ENCODE peak calls at places on chromosomes 4 and X, in seven cellular contexts. W is A549; T is breast epithelium; G is cardiac muscle cell; Q is heart right ventricle; B is mucosa of descending colon; P is CD8-positive, alpha-beta T cell. C is an unnamed sample.

GRCh38 chrX:97030947-97031346 is 147.2 kb downstream of the RPA4 start:
- DNase-seq in W (no peak), T (no peak), G (no peak), Q (no peak), B (no peak), P (no peak), C (no peak)

GRCh38 chrX:124212622-124213021 is 119.8 kb upstream of the TEX13D start:
- DNase-seq in W (no peak), T (no peak), G (no peak), Q (no peak), B (no peak), P (peak), C (no peak)

GRCh38 chrX:26914232-26914631 is 548.9 kb downstream of the PPP4R3C start:
- DNase-seq in W (no peak), T (no peak), G (no peak), Q (no peak), B (no peak), P (no peak), C (no peak)

GRCh38 chr4:101201421-101201820 is 145.9 kb downstream of the PPP3CA start:
- DNase-seq in W (no peak), T (no peak), G (peak), Q (no peak), B (no peak), P (no peak), C (no peak)

GRCh38 chrX:152170621-152171020 is 32.2 kb upstream of the MAGEA10 start:
- DNase-seq in W (no peak), T (no peak), G (no peak), Q (peak), B (no peak), P (no peak), C (no peak)

GRCh38 chr4:108008721-108009120 is 19.0 kb downstream of the HADH start:
- DNase-seq in W (no peak), T (no peak), G (no peak), Q (no peak), B (no peak), P (no peak), C (no peak)

GRCh38 chrX:106415276-106415895 is 196.4 kb upstream of the RADX start:
- DNase-seq in W (no peak), T (no peak), G (peak), Q (no peak), B (no peak), P (no peak), C (no peak)

GRCh38 chr4:40316333-40316781 is 18.8 kb upstream of the CHRNA9 start:
- DNase-seq in W (no peak), T (no peak), G (no peak), Q (no peak), B (no peak), P (peak), C (peak)

GRCh38 chr4:94455081-94455480 is 3.3 kb downstream of the PDLIM5 start:
- DNase-seq in W (peak), T (peak), G (no peak), Q (peak), B (peak), P (no peak), C (no peak)

GRCh38 chrX:153806999-153807575 is 12.6 kb downstream of the SSR4 start:
- DNase-seq in W (no peak), T (no peak), G (no peak), Q (no peak), B (no peak), P (no peak), C (no peak)

GRCh38 chrX:44989995-44990770 is 117.2 kb downstream of the KDM6A start:
- DNase-seq in W (no peak), T (no peak), G (no peak), Q (no peak), B (no peak), P (no peak), C (no peak)

GRCh38 chr4:123578276-123579014 is 181.8 kb downstream of the SPRY1 start:
- DNase-seq in W (no peak), T (no peak), G (no peak), Q (no peak), B (no peak), P (no peak), C (no peak)

GRCh38 chr4:15420642-15421041 is 7.2 kb upstream of the C1QTNF7 start:
- DNase-seq in W (no peak), T (no peak), G (no peak), Q (no peak), B (no peak), P (no peak), C (no peak)

GRCh38 chr4:87353592-87353991 is 30.9 kb upstream of the HSD17B13 start:
- DNase-seq in W (no peak), T (no peak), G (peak), Q (peak), B (no peak), P (peak), C (no peak)
- TF ChIP-seq CTCF in W (peak), T (peak), G (peak), Q (peak), B (no peak), P (peak), C (no peak)

GRCh38 chr4:75654905-75655304 is 18.3 kb downstream of the G3BP2 start:
- DNase-seq in W (no peak), T (no peak), G (no peak), Q (no peak), B (no peak), P (peak), C (no peak)

GRCh38 chr4:75655562-75655961 is 17.6 kb downstream of the G3BP2 start:
- DNase-seq in W (no peak), T (no peak), G (no peak), Q (no peak), B (no peak), P (peak), C (no peak)

GRCh38 chr4:75659512-75660031 is 13.6 kb downstream of the G3BP2 start:
- DNase-seq in W (no peak), T (no peak), G (peak), Q (no peak), B (no peak), P (no peak), C (no peak)

GRCh38 chr4:75658881-75659280 is 14.3 kb downstream of the G3BP2 start:
- DNase-seq in W (no peak), T (no peak), G (no peak), Q (no peak), B (no peak), P (no peak), C (no peak)

GRCh38 chr4:75653845-75654503 is 19.2 kb downstream of the G3BP2 start:
- DNase-seq in W (peak), T (no peak), G (peak), Q (no peak), B (no peak), P (no peak), C (no peak)
- TF ChIP-seq CTCF in W (peak), T (no peak), G (peak), Q (peak), B (peak), P (no peak), C (peak)

DNA sequence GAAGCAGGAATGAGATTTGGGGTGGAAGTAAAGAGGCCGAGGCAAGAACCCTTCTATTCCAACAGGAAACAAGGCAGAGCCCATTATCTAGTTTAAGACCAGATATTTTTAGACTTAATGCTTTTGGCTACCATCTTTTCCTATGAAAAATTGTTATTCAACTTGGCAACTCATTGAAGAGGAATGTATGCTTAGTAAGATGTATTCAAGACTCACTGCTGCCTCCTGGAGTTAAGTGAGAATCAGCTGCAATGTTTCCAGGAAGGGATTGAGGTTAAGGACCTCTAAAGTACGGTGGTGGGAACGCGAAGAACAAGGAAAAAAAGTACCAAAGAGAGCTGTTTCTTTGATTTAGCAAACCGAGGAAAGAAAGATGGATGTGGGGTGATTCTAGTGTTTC is 89.1 kb downstream of the RAPGEF2 start:
- DNase-seq in W (peak), T (no peak), G (peak), Q (no peak), B (no peak), P (no peak), C (no peak)
- TF ChIP-seq CTCF in W (peak), T (no peak), G (peak), Q (peak), B (no peak), P (no peak), C (peak)

GRCh38 chrX:46386511-46386910 is 158.7 kb downstream of the ZNF674 start:
- DNase-seq in W (no peak), T (no peak), G (no peak), Q (no peak), B (no peak), P (no peak), C (no peak)
- TF ChIP-seq CTCF in W (peak), T (no peak), G (peak), Q (peak), B (no peak), P (no peak), C (peak)

GRCh38 chr4:112766422-112766821 is 129.5 kb downstream of the LARP7 start:
- DNase-seq in W (no peak), T (no peak), G (peak), Q (no peak), B (no peak), P (no peak), C (no peak)
- TF ChIP-seq CTCF in W (peak), T (no peak), G (peak), Q (peak), B (no peak), P (no peak), C (no peak)

GRCh38 chrX:145178268-145178667 is 69.0 kb upstream of the SPANXN1 start:
- DNase-seq in W (peak), T (no peak), G (no peak), Q (no peak), B (no peak), P (no peak), C (no peak)
- TF ChIP-seq CTCF in W (no peak), T (no peak), G (no peak), Q (no peak), B (no peak), P (no peak), C (no peak)

GRCh38 chrX:31331045-31331444 is 259.2 kb upstream of the FTHL17 start:
- DNase-seq in W (no peak), T (no peak), G (no peak), Q (no peak), B (no peak), P (no peak), C (no peak)
- TF ChIP-seq CTCF in W (no peak), T (no peak), G (no peak), Q (no peak), B (no peak), P (no peak), C (no peak)

GRCh38 chr4:184309241-184310170 is 91.8 kb upstream of the ENPP6 start:
- DNase-seq in W (no peak), T (no peak), G (no peak), Q (no peak), B (no peak), P (no peak), C (no peak)

GRCh38 chr4:184313058-184313709 is 95.5 kb upstream of the ENPP6 start:
- DNase-seq in W (no peak), T (no peak), G (no peak), Q (no peak), B (no peak), P (no peak), C (no peak)

GRCh38 chr4:184312126-184312525 is 94.5 kb upstream of the ENPP6 start:
- DNase-seq in W (no peak), T (no peak), G (no peak), Q (no peak), B (no peak), P (no peak), C (no peak)

GRCh38 chr4:184310881-184311709 is 93.4 kb upstream of the ENPP6 start:
- DNase-seq in W (no peak), T (no peak), G (no peak), Q (peak), B (peak), P (no peak), C (no peak)

GRCh38 chr4:184310171-184310567 is 92.5 kb upstream of the ENPP6 start:
- DNase-seq in W (no peak), T (no peak), G (no peak), Q (no peak), B (peak), P (no peak), C (peak)
- TF ChIP-seq CTCF in W (no peak), T (no peak), G (peak), Q (peak), B (no peak), P (no peak), C (peak)